ENCODE peak calls at places on chromosomes 7 and 10, in five cellular contexts. One of them, this sample, is unnamed.

GRCh38 chr7:96017877-96018276 is 245.5 kb downstream of the DYNC1I1 start:
- DNase-seq in GM23338: no peak
- DNase-seq in A549: no peak
- DNase-seq in K562: no peak
- DNase-seq in GM12878: no peak
- DNase-seq in this sample: no peak

GRCh38 chr10:131843089-131843595 is 57.7 kb upstream of the PPP2R2D start:
- DNase-seq in GM12878: no peak
- DNase-seq in GM23338: no peak
- DNase-seq in A549: no peak
- DNase-seq in K562: no peak
- DNase-seq in this sample: no peak

GRCh38 chr10:88802430-88802829 is at the start of gene LIPM:
- DNase-seq in K562: no peak
- DNase-seq in A549: no peak
- DNase-seq in GM23338: no peak
- DNase-seq in GM12878: no peak
- DNase-seq in this sample: no peak

GRCh38 chr7:137628211-137628610 is 218.6 kb downstream of the DGKI start:
- DNase-seq in K562: no peak
- DNase-seq in A549: no peak
- DNase-seq in GM23338: no peak
- DNase-seq in GM12878: no peak
- DNase-seq in this sample: no peak

GRCh38 chr10:76920581-76920980 is 717.0 kb downstream of the KCNMA1 start:
- DNase-seq in GM23338: no peak
- DNase-seq in K562: no peak
- DNase-seq in GM12878: no peak
- DNase-seq in A549: no peak
- DNase-seq in this sample: no peak

GRCh38 chr7:133763241-133763640 is 363.9 kb upstream of the LRGUK start:
- DNase-seq in GM12878: no peak
- DNase-seq in A549: no peak
- DNase-seq in GM23338: no peak
- DNase-seq in K562: no peak
- DNase-seq in this sample: no peak

GRCh38 chr10:128268015-128268722 is 141.9 kb upstream of the MKI67 start:
- DNase-seq in A549: peak; percentile 28
- DNase-seq in K562: peak; percentile 38
- DNase-seq in GM23338: peak; percentile 95
- DNase-seq in GM12878: no peak
- DNase-seq in this sample: peak; percentile 33

GRCh38 chr7:47273088-47273487 is 308.8 kb downstream of the TNS3 start:
- DNase-seq in K562: no peak
- DNase-seq in A549: no peak
- DNase-seq in GM12878: no peak
- DNase-seq in GM23338: no peak
- DNase-seq in this sample: no peak

GRCh38 chr10:76583711-76584161 is 1053.9 kb downstream of the KCNMA1 start:
- DNase-seq in GM23338: peak; percentile 41
- DNase-seq in A549: peak; percentile 38
- DNase-seq in GM12878: no peak
- DNase-seq in K562: no peak
- DNase-seq in this sample: no peak

GRCh38 chr10:34249634-34250033 is 565.5 kb downstream of the PARD3 start:
- DNase-seq in A549: peak; percentile 34
- DNase-seq in K562: no peak
- DNase-seq in GM12878: no peak
- DNase-seq in GM23338: peak; percentile 63
- DNase-seq in this sample: peak; percentile 34

GRCh38 chr7:52682993-52683392 is 352.4 kb upstream of the POM121L12 start:
- DNase-seq in A549: no peak
- DNase-seq in GM12878: no peak
- DNase-seq in GM23338: no peak
- DNase-seq in K562: no peak
- DNase-seq in this sample: no peak

GRCh38 chr7:41058986-41059741 is 643.7 kb downstream of the INHBA start:
- DNase-seq in GM23338: peak; percentile 67
- DNase-seq in GM12878: no peak
- DNase-seq in A549: no peak
- DNase-seq in K562: no peak
- DNase-seq in this sample: no peak

GRCh38 chr7:46839651-46840050 is 742.3 kb downstream of the TNS3 start:
- DNase-seq in GM12878: no peak
- DNase-seq in A549: no peak
- DNase-seq in K562: no peak
- DNase-seq in GM23338: no peak
- DNase-seq in this sample: no peak

GRCh38 chr7:44998153-44998871 is 1.7 kb upstream of the CCM2 start:
- DNase-seq in A549: no peak
- DNase-seq in GM12878: no peak
- DNase-seq in GM23338: no peak
- DNase-seq in K562: no peak
- DNase-seq in this sample: no peak

GRCh38 chr7:80791509-80791929 is 127.3 kb downstream of the SEMA3C start:
- DNase-seq in GM12878: no peak
- DNase-seq in A549: no peak
- DNase-seq in GM23338: no peak
- DNase-seq in K562: no peak
- DNase-seq in this sample: no peak

GRCh38 chr10:90458571-90458970 is 399.3 kb downstream of the HTR7 start:
- DNase-seq in K562: no peak
- DNase-seq in GM23338: no peak
- DNase-seq in GM12878: no peak
- DNase-seq in A549: no peak
- DNase-seq in this sample: no peak

GRCh38 chr10:33010132-33011037 is 52.4 kb upstream of the ITGB1 start:
- DNase-seq in GM23338: peak; percentile 75
- DNase-seq in GM12878: no peak
- DNase-seq in A549: peak; percentile 75
- DNase-seq in K562: peak; percentile 15
- DNase-seq in this sample: peak; percentile 34

GRCh38 chr10:97648557-97649404 is 8.3 kb downstream of the PI4K2A start:
- DNase-seq in GM23338: peak; percentile 60
- DNase-seq in A549: peak; percentile 86
- DNase-seq in K562: peak; percentile 30
- DNase-seq in GM12878: peak; percentile 47
- DNase-seq in this sample: peak; percentile 68

GRCh38 chr10:11602919-11603523 is 8.4 kb downstream of the USP6NL start:
- DNase-seq in A549: no peak
- DNase-seq in K562: no peak
- DNase-seq in GM23338: peak; percentile 39
- DNase-seq in GM12878: peak; percentile 67
- DNase-seq in this sample: peak; percentile 91

GRCh38 chr10:124878457-124878739 is 63.5 kb upstream of the ZRANB1 start:
- DNase-seq in K562: no peak
- DNase-seq in A549: no peak
- DNase-seq in GM12878: no peak
- DNase-seq in GM23338: no peak
- DNase-seq in this sample: no peak
- TF ChIP-seq JUNB in K562: no peak
- TF ChIP-seq JUNB in A549: no peak
- TF ChIP-seq JUNB in GM12878: no peak
- TF ChIP-seq JUNB in GM23338: no peak
- TF ChIP-seq JUNB in this sample: no peak

GRCh38 chr10:125722811-125723210 is 3.3 kb downstream of the EDRF1 start:
- DNase-seq in GM12878: no peak
- DNase-seq in GM23338: no peak
- DNase-seq in A549: no peak
- DNase-seq in K562: no peak
- DNase-seq in this sample: no peak

GRCh38 chr10:125721035-125721434 is 1.5 kb downstream of the EDRF1 start:
- DNase-seq in GM23338: no peak
- DNase-seq in K562: no peak
- DNase-seq in GM12878: peak; percentile 74
- DNase-seq in A549: no peak
- DNase-seq in this sample: no peak

GRCh38 chr10:125719173-125720001 is at the start of gene EDRF1:
- DNase-seq in GM12878: peak; percentile 97
- DNase-seq in A549: peak; percentile 91
- DNase-seq in K562: peak; percentile 92
- DNase-seq in GM23338: peak; percentile 100
- DNase-seq in this sample: peak; percentile 97

DNA sequence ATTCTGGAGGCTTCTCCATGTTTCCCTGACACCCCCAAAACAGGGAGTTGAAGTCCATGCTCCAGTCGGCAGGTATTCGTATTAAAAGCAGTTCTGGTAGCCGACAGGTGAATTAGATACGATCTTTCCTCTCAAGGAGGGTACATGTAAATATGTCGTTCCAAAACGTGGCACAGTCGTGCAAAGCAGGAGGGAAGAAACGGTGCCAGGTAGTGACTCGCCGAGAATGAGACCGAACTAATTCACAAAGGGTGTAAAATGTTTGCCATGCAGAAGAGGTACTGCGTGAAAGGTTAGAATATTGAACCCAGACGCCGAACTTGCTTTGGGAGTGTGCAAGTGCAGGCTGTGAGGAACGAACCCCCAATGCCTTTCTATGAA is 483 bp downstream of the EDRF1 start:
- DNase-seq in GM23338: no peak
- DNase-seq in GM12878: no peak
- DNase-seq in K562: no peak
- DNase-seq in A549: no peak
- DNase-seq in this sample: peak; percentile 7
- TF ChIP-seq JUNB in GM23338: no peak
- TF ChIP-seq JUNB in GM12878: no peak
- TF ChIP-seq JUNB in K562: no peak
- TF ChIP-seq JUNB in A549: no peak
- TF ChIP-seq JUNB in this sample: no peak

DNA sequence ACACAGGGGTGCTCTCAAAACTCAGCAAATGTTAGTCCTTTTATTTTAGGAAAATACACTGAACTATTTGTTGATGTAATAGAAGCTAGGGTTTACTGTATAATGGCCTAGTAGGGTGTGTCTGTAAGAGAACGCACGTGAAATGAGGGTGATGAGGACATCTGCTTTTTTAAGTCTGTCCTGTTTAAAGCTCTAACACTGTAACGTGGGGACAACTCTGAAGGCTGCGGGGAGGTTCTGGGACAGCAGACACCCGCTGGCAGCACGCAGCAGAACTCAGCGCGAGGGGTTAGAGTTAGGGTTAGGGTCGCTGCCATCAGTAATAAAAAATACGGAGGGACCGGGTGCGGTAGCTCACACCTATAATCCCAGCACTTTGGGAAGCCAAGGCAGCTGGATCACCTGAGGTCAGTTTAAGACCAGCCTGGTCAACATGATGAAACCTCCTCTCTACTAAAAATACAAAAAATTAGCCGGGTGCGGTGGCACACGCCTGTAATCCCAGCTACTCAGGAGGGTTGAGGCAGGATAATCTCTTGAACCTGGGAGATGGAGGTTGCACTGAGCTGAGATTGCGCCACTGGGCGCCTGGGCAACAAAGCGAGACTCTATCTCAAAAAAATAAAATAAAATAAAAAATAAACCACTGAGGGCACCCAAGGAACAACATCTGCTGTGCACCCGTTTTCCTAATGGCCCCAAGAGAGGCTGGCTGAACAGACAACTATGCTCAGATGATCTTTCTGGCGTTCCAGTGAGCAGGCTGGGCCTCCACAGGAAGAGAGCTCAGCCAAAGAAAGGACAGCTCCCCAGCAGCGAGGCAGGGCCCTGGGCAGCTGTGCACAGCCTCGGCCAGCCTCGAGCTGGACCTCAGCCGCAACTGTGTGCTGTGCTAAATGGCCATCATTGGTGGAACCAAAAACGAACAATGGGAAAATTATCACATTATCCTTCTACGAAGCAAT is 97.8 kb downstream of the CTBP2 start:
- DNase-seq in A549: no peak
- DNase-seq in K562: no peak
- DNase-seq in GM23338: no peak
- DNase-seq in GM12878: no peak
- DNase-seq in this sample: no peak
- TF ChIP-seq JUNB in A549: no peak
- TF ChIP-seq JUNB in K562: no peak
- TF ChIP-seq JUNB in GM23338: no peak
- TF ChIP-seq JUNB in GM12878: no peak
- TF ChIP-seq JUNB in this sample: no peak

GRCh38 chr10:129704786-129705525 is 237.9 kb downstream of the MGMT start:
- DNase-seq in GM23338: no peak
- DNase-seq in GM12878: no peak
- DNase-seq in A549: no peak
- DNase-seq in K562: no peak
- DNase-seq in this sample: no peak
- TF ChIP-seq JUNB in GM23338: no peak
- TF ChIP-seq JUNB in GM12878: no peak
- TF ChIP-seq JUNB in A549: no peak
- TF ChIP-seq JUNB in K562: no peak
- TF ChIP-seq JUNB in this sample: no peak

GRCh38 chr7:26856481-26856880 is 7.9 kb downstream of the SKAP2 start:
- DNase-seq in K562: no peak
- DNase-seq in A549: no peak
- DNase-seq in GM23338: no peak
- DNase-seq in GM12878: no peak
- DNase-seq in this sample: no peak
- TF ChIP-seq JUNB in K562: no peak
- TF ChIP-seq JUNB in A549: no peak
- TF ChIP-seq JUNB in GM23338: no peak
- TF ChIP-seq JUNB in GM12878: no peak
- TF ChIP-seq JUNB in this sample: no peak

This sample was measured in HepG2.